ENCODE peak calls at places on chromosomes 4 and X, in four cellular contexts. L is T-cell, C is GM12865, E is NCI-H510A. M is an unnamed sample.

GRCh38 chr4:149426461-149426860 is 389.2 kb downstream of the IQCM start:
- DNase-seq in L (no peak), E (no peak), C (no peak), M (peak)

GRCh38 chr4:53015681-53016080 is 153.6 kb downstream of the RASL11B start:
- DNase-seq in E (no peak), L (no peak), C (peak), M (no peak)

GRCh38 chrX:153639177-153640044 is 7.6 kb upstream of the DUSP9 start:
- DNase-seq in L (no peak), E (no peak), C (no peak), M (no peak)

GRCh38 chr4:2994917-2995316 is 31.5 kb downstream of the GRK4 start:
- DNase-seq in E (no peak), C (no peak), L (no peak), M (no peak)

GRCh38 chr4:170008801-170009200 is 17.4 kb downstream of the MFAP3L start:
- DNase-seq in C (no peak), E (no peak), L (no peak), M (no peak)

GRCh38 chr4:87502580-87503238 is 26.5 kb downstream of the SPARCL1 start:
- DNase-seq in L (no peak), C (no peak), E (no peak), M (peak)

GRCh38 chr4:169158860-169159259 is 111.9 kb downstream of the SH3RF1 start:
- DNase-seq in L (no peak), E (no peak), C (no peak), M (no peak)

GRCh38 chrX:48683411-48683982 is at the start of gene WAS:
- DNase-seq in E (no peak), C (peak), L (peak), M (no peak)

GRCh38 chrX:20066968-20067708 is 49.6 kb downstream of the MAP7D2 start:
- DNase-seq in E (peak), C (peak), L (no peak), M (peak)

GRCh38 chr4:174457468-174457867 is 64.8 kb downstream of the HPGD start:
- DNase-seq in L (no peak), C (no peak), E (no peak), M (no peak)

GRCh38 chr4:172726001-172726423 is 442.6 kb upstream of the GALNT7 start:
- DNase-seq in L (no peak), E (no peak), C (no peak), M (no peak)

GRCh38 chrX:107549504-107549903 is 78.8 kb upstream of the PRPS1 start:
- DNase-seq in L (peak), E (no peak), C (no peak), M (no peak)

GRCh38 chr4:173218411-173219125 is 50.0 kb downstream of the GALNT7 start:
- DNase-seq in L (no peak), C (no peak), E (no peak), M (peak)

GRCh38 chr4:174156239-174156826 is 127.1 kb downstream of the FBXO8 start:
- DNase-seq in L (no peak), E (peak), C (peak), M (peak)

M was measured in mammary epithelial cell.